ENCODE peak calls at places on chromosomes 1 and 21, in nine cellular contexts. J is small intestine; B is adipocyte; Z is dermis microvascular lymphatic vessel endothelial cell; D is KBM-7; H is activated T-cell treated with anti-CD3 and anti-CD28 coated beads, Interleukin-2, amount 50 U/mL, for 72 hours; V is H54; F is lower lobe of right lung; R is activated effector memory CD4-positive, alpha-beta T cell treated with Interleukin-2 at 50 U/mL for 16 hours. N is an unnamed sample.

GRCh38 chr1:178046856-178047255 is 47.0 kb upstream of the RASAL2 start:
- DNase-seq in F (no peak), D (no peak), H (no peak), Z (no peak), J (no peak), V (no peak), R (no peak), B (no peak), N (no peak)

GRCh38 chr21:46098303-46099141 is 610 bp downstream of the COL6A2 start:
- DNase-seq in J (no peak), V (no peak), H (peak; percentile 39), R (no peak), F (peak; percentile 43), D (no peak), B (peak; percentile 70), Z (no peak), N (peak; percentile 9)

GRCh38 chr1:1788136-1788535 is 9.9 kb upstream of the NADK start:
- DNase-seq in F (peak; percentile 17), R (no peak), Z (no peak), D (no peak), V (no peak), J (no peak), B (no peak), H (no peak), N (no peak)

GRCh38 chr21:43027846-43028731 is 47.5 kb downstream of the CBS start:
- DNase-seq in B (no peak), D (no peak), R (no peak), V (no peak), F (no peak), H (no peak), Z (no peak), J (no peak), N (no peak)

GRCh38 chr1:116228501-116228900 is 117.3 kb downstream of the MAB21L3 start:
- DNase-seq in Z (no peak), V (no peak), R (no peak), H (no peak), F (no peak), D (peak; percentile 38), B (no peak), J (no peak), N (no peak)

GRCh38 chr1:47433037-47433421 is 4.8 kb upstream of the FOXD2 start:
- DNase-seq in D (no peak), F (no peak), R (no peak), B (no peak), Z (no peak), J (no peak), V (no peak), H (no peak), N (no peak)

GRCh38 chr1:104648269-104648691 is 898.6 kb downstream of the AMY1C start:
- DNase-seq in H (no peak), Z (no peak), B (peak; percentile 25), R (no peak), F (no peak), J (no peak), D (peak; percentile 42), V (peak; percentile 1), N (no peak)

GRCh38 chr1:61293197-61293596 is 210.8 kb downstream of the NFIA start:
- DNase-seq in F (no peak), H (no peak), J (no peak), B (peak; percentile 27), V (no peak), D (no peak), Z (no peak), R (no peak), N (no peak)

GRCh38 chr1:172414331-172414730 is 6.2 kb upstream of the C1orf105 start:
- DNase-seq in H (no peak), F (no peak), J (no peak), R (no peak), D (no peak), V (no peak), B (peak; percentile 68), Z (no peak), N (no peak)

GRCh38 chr1:228142616-228143203 is 2.6 kb downstream of the GUK1 start:
- DNase-seq in F (no peak), V (no peak), H (no peak), B (no peak), Z (no peak), R (no peak), D (no peak), J (no peak), N (no peak)

GRCh38 chr1:10980094-10980577 is 32.3 kb upstream of the TARDBP start:
- DNase-seq in H (no peak), J (peak; percentile 86), D (no peak), R (no peak), V (peak; percentile 65), B (peak; percentile 91), Z (no peak), F (peak; percentile 86), N (no peak)

GRCh38 chr1:15834406-15835204 is 12.9 kb upstream of the SPEN start:
- DNase-seq in B (peak; percentile 93), J (peak; percentile 96), V (peak; percentile 50), D (peak; percentile 91), F (peak; percentile 92), Z (peak; percentile 94), H (peak; percentile 93), R (peak; percentile 85), N (peak; percentile 91)

GRCh38 chr1:225816643-225817538 is 7.0 kb downstream of the EPHX1 start:
- DNase-seq in D (no peak), V (no peak), R (no peak), B (no peak), H (no peak), J (no peak), Z (peak; percentile 83), F (no peak), N (no peak)

GRCh38 chr1:152745289-152745704 is 12.5 kb upstream of the KPRP start:
- DNase-seq in V (peak; percentile 7), H (no peak), Z (no peak), B (no peak), F (no peak), R (no peak), J (no peak), D (no peak), N (no peak)

GRCh38 chr1:59690531-59690930 is 124.2 kb upstream of the HOOK1 start:
- DNase-seq in B (no peak), J (no peak), H (no peak), R (no peak), V (no peak), F (no peak), Z (no peak), D (no peak), N (no peak)

GRCh38 chr21:45309541-45310381 is 22.1 kb upstream of the POFUT2 start:
- DNase-seq in Z (peak; percentile 55), R (no peak), J (no peak), V (no peak), H (no peak), B (no peak), F (peak; percentile 51), D (no peak), N (no peak)

GRCh38 chr1:43760745-43761343 is 53.5 kb downstream of the ST3GAL3 start:
- DNase-seq in F (no peak), D (no peak), R (no peak), V (no peak), J (no peak), H (no peak), B (no peak), Z (no peak), N (no peak)

GRCh38 chr1:173297798-173298391 is 90.8 kb upstream of the TNFSF4 start:
- DNase-seq in H (peak; percentile 64), B (no peak), F (no peak), R (no peak), Z (no peak), V (no peak), J (no peak), D (no peak), N (no peak)

GRCh38 chr1:166084613-166085012 is 82.2 kb downstream of the FAM78B start:
- DNase-seq in D (no peak), H (no peak), B (no peak), J (no peak), Z (no peak), R (no peak), F (no peak), V (no peak), N (no peak)

GRCh38 chr21:42554251-42554937 is 40.7 kb downstream of the SLC37A1 start:
- DNase-seq in B (no peak), F (no peak), D (no peak), R (no peak), V (no peak), J (no peak), Z (no peak), H (no peak), N (no peak)

GRCh38 chr1:115430717-115431116 is 92.7 kb upstream of the NGF start:
- DNase-seq in Z (peak; percentile 47), J (peak; percentile 6), F (no peak), V (peak; percentile 42), B (peak; percentile 73), R (no peak), H (no peak), D (no peak), N (no peak)

GRCh38 chr1:204600203-204600602 is 84.0 kb downstream of the MDM4 start:
- DNase-seq in R (no peak), F (no peak), J (no peak), Z (no peak), B (no peak), H (no peak), D (no peak), V (no peak), N (no peak)

N was measured in activated CD4-positive, alpha-beta memory T cell treated with anti-CD3 and anti-CD28 coated beads, Interleukin-2, amount 10 ng/mL, durations not matched to agents 7 days and 5 days.